ENCODE peak calls at places on chromosomes 13 and 19, in seven cellular contexts. Q, I, M, F, Z, K and T are unnamed samples.

GRCh38 chr19:10766681-10767201 is 48.9 kb downstream of the DNM2 start:
- DNase-seq in K (no peak), F (peak), Z (no peak), M (no peak), Q (no peak), I (peak), T (no peak)

GRCh38 chr19:964116-964520 is 20.0 kb upstream of the WDR18 start:
- DNase-seq in Z (no peak), M (no peak), K (no peak), Q (no peak), F (no peak), I (no peak), T (no peak)

GRCh38 chr13:71780546-71780945 is 86.5 kb downstream of the DACH1 start:
- DNase-seq in F (no peak), K (no peak), Z (no peak), M (no peak), I (no peak), Q (no peak), T (no peak)

GRCh38 chr13:74674701-74675100 is 540.5 kb upstream of the KLF12 start:
- DNase-seq in K (no peak), Q (no peak), I (no peak), M (no peak), Z (no peak), F (no peak), T (no peak)

GRCh38 chr13:38535271-38535670 is 151.6 kb upstream of the FREM2 start:
- DNase-seq in K (no peak), Z (no peak), M (no peak), I (peak), Q (no peak), F (no peak), T (no peak)

GRCh38 chr19:29944415-29945012 is 2.5 kb downstream of the URI1 start:
- DNase-seq in M (no peak), I (no peak), Q (no peak), Z (no peak), F (no peak), K (no peak), T (no peak)

GRCh38 chr19:56097776-56098175 is 23.3 kb downstream of the ZNF787 start:
- DNase-seq in Z (no peak), F (no peak), I (no peak), Q (no peak), K (no peak), M (no peak), T (no peak)

GRCh38 chr13:25324100-25324499 is 22.7 kb downstream of the NUP58 start:
- DNase-seq in Z (no peak), F (no peak), Q (no peak), M (no peak), K (no peak), I (no peak), T (no peak)

GRCh38 chr19:19119325-19120237 is 18.7 kb downstream of the TMEM161A start:
- DNase-seq in Z (no peak), Q (no peak), M (no peak), F (no peak), K (no peak), I (no peak), T (no peak)

GRCh38 chr13:77345150-77345780 is 18.4 kb upstream of the MYCBP2 start:
- DNase-seq in Q (no peak), K (no peak), Z (no peak), I (peak), F (no peak), M (no peak), T (no peak)

GRCh38 chr13:72920097-72920496 is 138.2 kb downstream of the PIBF1 start:
- DNase-seq in Q (no peak), K (no peak), I (no peak), Z (no peak), M (no peak), F (no peak), T (no peak)

GRCh38 chr19:47209323-47210179 is 21.4 kb downstream of the BBC3 start:
- DNase-seq in M (no peak), K (no peak), Z (no peak), Q (no peak), F (no peak), I (no peak), T (no peak)

GRCh38 chr13:22454586-22454985 is 726.2 kb upstream of the SGCG start:
- DNase-seq in Z (peak), I (no peak), K (no peak), F (no peak), Q (no peak), M (no peak), T (no peak)

GRCh38 chr19:10109528-10109927 is 2.0 kb upstream of the P2RY11 start:
- DNase-seq in Q (no peak), F (no peak), I (no peak), Z (no peak), M (no peak), K (no peak), T (no peak)

GRCh38 chr19:781800-782194 is 15.5 kb upstream of the PTBP1 start:
- DNase-seq in Q (no peak), M (no peak), Z (no peak), K (no peak), I (no peak), F (no peak), T (no peak)

GRCh38 chr13:42835012-42835411 is 53.6 kb downstream of the FAM216B start:
- DNase-seq in Z (no peak), Q (no peak), K (no peak), I (no peak), M (no peak), F (no peak), T (no peak)

GRCh38 chr19:3102239-3103140 is 8.3 kb downstream of the GNA11 start:
- DNase-seq in F (no peak), M (no peak), I (no peak), Q (no peak), Z (no peak), K (no peak), T (no peak)

GRCh38 chr13:81686877-81687276 is 1346.0 kb upstream of the SPRY2 start:
- DNase-seq in F (no peak), Z (no peak), I (peak), Q (peak), M (no peak), K (no peak), T (no peak)

GRCh38 chr13:26656919-26657318 is 99.4 kb downstream of the WASF3 start:
- DNase-seq in F (no peak), Z (peak), Q (no peak), M (no peak), I (no peak), K (no peak), T (no peak)

GRCh38 chr19:31351212-31352193 is 2.3 kb upstream of the TSHZ3 start:
- DNase-seq in M (no peak), Z (peak), F (no peak), K (peak), I (no peak), Q (no peak), T (no peak)

GRCh38 chr13:75405976-75406703 is 75.8 kb downstream of the TBC1D4 start:
- DNase-seq in F (no peak), K (no peak), Z (no peak), I (no peak), M (no peak), Q (no peak), T (peak)

GRCh38 chr19:40252395-40252794 is 25.9 kb upstream of the CCNP start:
- DNase-seq in M (no peak), I (no peak), F (no peak), Q (no peak), K (no peak), Z (peak), T (no peak)

GRCh38 chr13:92270990-92271389 is 872.6 kb downstream of the GPC5 start:
- DNase-seq in I (no peak), F (no peak), Q (no peak), K (no peak), Z (no peak), M (no peak), T (no peak)

GRCh38 chr13:91302070-91302469 is 45.4 kb upstream of the MIR17HG start:
- DNase-seq in I (no peak), K (no peak), F (no peak), Q (no peak), M (no peak), Z (no peak), T (no peak)

GRCh38 chr13:30690282-30691188 is 44.8 kb upstream of the ALOX5AP start:
- DNase-seq in M (no peak), K (no peak), Z (peak), F (no peak), I (no peak), Q (peak), T (peak)

GRCh38 chr13:112759053-112759452 is 69.2 kb downstream of the ATP11A start:
- DNase-seq in Z (peak), M (no peak), Q (no peak), F (no peak), I (no peak), K (no peak), T (no peak)